ENCODE peak calls at places on chromosome 15, in nine cellular contexts. F is smooth muscle cell of the brain vasculature; Z is tibial artery; Y is Kasumi-1; G is SW480; P is stimulated activated CD4-positive, alpha-beta T cell treated with anti-CD3 and anti-CD28 coated beads, Interleukin-1b, Interleukin-23, amount 100 ng/mL, for 24 hours; V is OCI-LY7; I is anterior cingulate cortex; S is activated T-helper 1 cell treated with anti-CD3 and anti-CD28 coated beads, Interleukin-2, amount 50 U/mL, for 16 hours. D is an unnamed sample.

GRCh38 chr15:79849789-79850188 is 47.0 kb downstream of the MTHFS start:
- DNase-seq in F (peak; percentile 18), Z (no peak), Y (peak; percentile 81), G (no peak), P (no peak), V (peak; percentile 54), I (no peak), S (no peak), D (no peak)

GRCh38 chr15:69253156-69253555 is 45.6 kb upstream of the PAQR5 start:
- DNase-seq in F (peak; percentile 67), Z (no peak), Y (no peak), G (no peak), P (no peak), V (no peak), I (peak; percentile 4), S (no peak), D (no peak)

GRCh38 chr15:67957435-67958139 is 96.5 kb upstream of the PIAS1 start:
- DNase-seq in F (no peak), Z (no peak), Y (no peak), G (no peak), P (no peak), V (no peak), I (no peak), S (no peak), D (no peak)

GRCh38 chr15:64809649-64810498 is 15.6 kb downstream of the PIF1 start:
- DNase-seq in F (no peak), Z (peak; percentile 85), Y (peak; percentile 71), G (peak; percentile 59), P (peak; percentile 52), V (peak; percentile 74), I (peak; percentile 18), S (peak; percentile 19), D (no peak)

GRCh38 chr15:31852933-31853332 is 177.4 kb upstream of the CHRNA7 start:
- DNase-seq in F (no peak), Z (no peak), Y (no peak), G (no peak), P (no peak), V (no peak), I (no peak), S (no peak), D (no peak)

GRCh38 chr15:60208708-60209107 is 189.1 kb downstream of the ANXA2 start:
- DNase-seq in F (no peak), Z (no peak), Y (no peak), G (no peak), P (no peak), V (no peak), I (no peak), S (no peak), D (no peak)

GRCh38 chr15:78061963-78062427 is 15.5 kb downstream of the TBC1D2B start:
- DNase-seq in F (no peak), Z (no peak), Y (peak; percentile 70), G (peak; percentile 42), P (no peak), V (peak; percentile 45), I (no peak), S (no peak), D (no peak)

GRCh38 chr15:61832223-61832622 is 228.0 kb downstream of the VPS13C start:
- DNase-seq in F (no peak), Z (no peak), Y (no peak), G (no peak), P (no peak), V (no peak), I (no peak), S (no peak), D (no peak)

GRCh38 chr15:60799885-60800728 is 321.2 kb upstream of the ICE2 start:
- DNase-seq in F (no peak), Z (no peak), Y (no peak), G (no peak), P (no peak), V (no peak), I (no peak), S (no peak), D (no peak)

GRCh38 chr15:82540055-82540983 is at the start of gene RPS17:
- DNase-seq in F (peak; percentile 90), Z (peak; percentile 96), Y (no peak), G (peak; percentile 92), P (peak; percentile 96), V (peak; percentile 96), I (no peak), S (peak; percentile 99), D (no peak)

GRCh38 chr15:63038926-63039673 is 3.4 kb upstream of the TPM1 start:
- DNase-seq in F (no peak), Z (no peak), Y (no peak), G (no peak), P (no peak), V (no peak), I (no peak), S (no peak), D (no peak)

GRCh38 chr15:47742742-47743141 is 25.4 kb downstream of the SEMA6D start:
- DNase-seq in F (no peak), Z (no peak), Y (no peak), G (no peak), P (no peak), V (no peak), I (no peak), S (no peak), D (no peak)

GRCh38 chr15:63082366-63082765 is 39.3 kb upstream of the LACTB start:
- DNase-seq in F (no peak), Z (no peak), Y (no peak), G (no peak), P (no peak), V (no peak), I (no peak), S (no peak), D (no peak)

GRCh38 chr15:85702321-85703230 is 92.1 kb downstream of the KLHL25 start:
- DNase-seq in F (no peak), Z (no peak), Y (peak; percentile 40), G (no peak), P (no peak), V (no peak), I (no peak), S (no peak), D (no peak)

GRCh38 chr15:49918106-49918505 is 200.9 kb downstream of the ATP8B4 start:
- DNase-seq in F (no peak), Z (no peak), Y (no peak), G (no peak), P (no peak), V (no peak), I (no peak), S (no peak), D (no peak)

GRCh38 chr15:29550834-29551465 is 271.3 kb downstream of the TJP1 start:
- DNase-seq in F (no peak), Z (no peak), Y (no peak), G (no peak), P (no peak), V (no peak), I (no peak), S (no peak), D (no peak)

GRCh38 chr15:72248514-72248913 is 17.5 kb upstream of the PKM start:
- DNase-seq in F (no peak), Z (no peak), Y (no peak), G (no peak), P (no peak), V (no peak), I (no peak), S (no peak), D (no peak)

GRCh38 chr15:48625126-48625525 is 20.4 kb downstream of the FBN1 start:
- DNase-seq in F (no peak), Z (no peak), Y (no peak), G (no peak), P (no peak), V (no peak), I (no peak), S (no peak), D (no peak)

GRCh38 chr15:29849218-29849617 is 26.9 kb upstream of the TJP1 start:
- DNase-seq in F (peak; percentile 69), Z (no peak), Y (no peak), G (no peak), P (no peak), V (no peak), I (no peak), S (no peak), D (no peak)

GRCh38 chr15:72852268-72852667 is 68.7 kb upstream of the ADPGK start:
- DNase-seq in F (no peak), Z (no peak), Y (no peak), G (no peak), P (no peak), V (no peak), I (no peak), S (no peak), D (no peak)

D was measured in activated gamma-delta T cell.